ENCODE peak calls at places on chromosome 20, in seven cellular contexts. One of them, this sample, is unnamed.

GRCh38 chr20:24831232-24831631 is 117.8 kb upstream of the CST7 start:
- DNase-seq in adrenal gland: no peak
- DNase-seq in transverse colon: no peak
- DNase-seq in A549: no peak
- DNase-seq in HCT116: no peak
- DNase-seq in lower leg skin: no peak
- DNase-seq in NB4: no peak
- DNase-seq in this sample: no peak

GRCh38 chr20:17571967-17572638 is 2.2 kb downstream of the DSTN start:
- DNase-seq in adrenal gland: no peak
- DNase-seq in transverse colon: no peak
- DNase-seq in lower leg skin: no peak
- DNase-seq in HCT116: no peak
- DNase-seq in A549: no peak
- DNase-seq in NB4: no peak
- DNase-seq in this sample: peak

GRCh38 chr20:44738779-44739477 is 6.7 kb upstream of the KCNK15 start:
- DNase-seq in A549: peak
- DNase-seq in adrenal gland: peak
- DNase-seq in transverse colon: peak
- DNase-seq in lower leg skin: peak
- DNase-seq in HCT116: peak
- DNase-seq in NB4: peak
- DNase-seq in this sample: peak

GRCh38 chr20:43923917-43924316 is 9.3 kb downstream of the TOX2 start:
- DNase-seq in NB4: no peak
- DNase-seq in A549: no peak
- DNase-seq in HCT116: no peak
- DNase-seq in transverse colon: no peak
- DNase-seq in lower leg skin: no peak
- DNase-seq in adrenal gland: no peak
- DNase-seq in this sample: no peak

GRCh38 chr20:19764207-19764606 is 6.1 kb downstream of the RIN2 start:
- DNase-seq in adrenal gland: no peak
- DNase-seq in lower leg skin: no peak
- DNase-seq in NB4: peak
- DNase-seq in transverse colon: no peak
- DNase-seq in A549: no peak
- DNase-seq in HCT116: no peak
- DNase-seq in this sample: no peak

GRCh38 chr20:34452281-34452982 is 63.8 kb upstream of the DYNLRB1 start:
- DNase-seq in NB4: no peak
- DNase-seq in transverse colon: no peak
- DNase-seq in A549: no peak
- DNase-seq in HCT116: no peak
- DNase-seq in lower leg skin: no peak
- DNase-seq in adrenal gland: no peak
- DNase-seq in this sample: no peak

GRCh38 chr20:4470375-4470774 is 251.3 kb upstream of the PRND start:
- DNase-seq in adrenal gland: no peak
- DNase-seq in HCT116: no peak
- DNase-seq in lower leg skin: no peak
- DNase-seq in transverse colon: no peak
- DNase-seq in A549: no peak
- DNase-seq in NB4: no peak
- DNase-seq in this sample: no peak

GRCh38 chr20:9629821-9630220 is 115.4 kb downstream of the LAMP5 start:
- DNase-seq in NB4: no peak
- DNase-seq in transverse colon: no peak
- DNase-seq in adrenal gland: no peak
- DNase-seq in lower leg skin: no peak
- DNase-seq in A549: no peak
- DNase-seq in HCT116: no peak
- DNase-seq in this sample: no peak

GRCh38 chr20:35187584-35188190 is 15.8 kb downstream of the PROCR start:
- DNase-seq in transverse colon: no peak
- DNase-seq in HCT116: no peak
- DNase-seq in NB4: no peak
- DNase-seq in lower leg skin: no peak
- DNase-seq in adrenal gland: no peak
- DNase-seq in A549: no peak
- DNase-seq in this sample: no peak

GRCh38 chr20:48273843-48274242 is 488.6 kb upstream of the SULF2 start:
- DNase-seq in NB4: no peak
- DNase-seq in transverse colon: no peak
- DNase-seq in A549: no peak
- DNase-seq in adrenal gland: no peak
- DNase-seq in lower leg skin: no peak
- DNase-seq in HCT116: no peak
- DNase-seq in this sample: no peak

GRCh38 chr20:17580905-17581304 is 11.0 kb downstream of the DSTN start:
- DNase-seq in NB4: no peak
- DNase-seq in lower leg skin: no peak
- DNase-seq in HCT116: no peak
- DNase-seq in A549: no peak
- DNase-seq in adrenal gland: no peak
- DNase-seq in transverse colon: no peak
- DNase-seq in this sample: no peak

GRCh38 chr20:37345339-37346231 is at the start of gene SRC:
- DNase-seq in HCT116: no peak
- DNase-seq in lower leg skin: peak
- DNase-seq in A549: peak
- DNase-seq in transverse colon: peak
- DNase-seq in adrenal gland: peak
- DNase-seq in NB4: peak
- DNase-seq in this sample: peak
- TF ChIP-seq POLR2A in HCT116: peak
- TF ChIP-seq POLR2A in lower leg skin: no peak
- TF ChIP-seq POLR2A in A549: peak
- TF ChIP-seq POLR2A in transverse colon: peak
- TF ChIP-seq POLR2A in adrenal gland: peak
- TF ChIP-seq POLR2A in NB4: no peak
- TF ChIP-seq POLR2A in this sample: no peak

GRCh38 chr20:46123482-46124245 is 5.5 kb downstream of the CD40 start:
- DNase-seq in HCT116: no peak
- DNase-seq in A549: no peak
- DNase-seq in lower leg skin: no peak
- DNase-seq in transverse colon: no peak
- DNase-seq in adrenal gland: no peak
- DNase-seq in NB4: no peak
- DNase-seq in this sample: no peak
- TF ChIP-seq POLR2A in HCT116: no peak
- TF ChIP-seq POLR2A in A549: no peak
- TF ChIP-seq POLR2A in lower leg skin: no peak
- TF ChIP-seq POLR2A in transverse colon: no peak
- TF ChIP-seq POLR2A in adrenal gland: no peak
- TF ChIP-seq POLR2A in NB4: no peak
- TF ChIP-seq POLR2A in this sample: no peak

DNA sequence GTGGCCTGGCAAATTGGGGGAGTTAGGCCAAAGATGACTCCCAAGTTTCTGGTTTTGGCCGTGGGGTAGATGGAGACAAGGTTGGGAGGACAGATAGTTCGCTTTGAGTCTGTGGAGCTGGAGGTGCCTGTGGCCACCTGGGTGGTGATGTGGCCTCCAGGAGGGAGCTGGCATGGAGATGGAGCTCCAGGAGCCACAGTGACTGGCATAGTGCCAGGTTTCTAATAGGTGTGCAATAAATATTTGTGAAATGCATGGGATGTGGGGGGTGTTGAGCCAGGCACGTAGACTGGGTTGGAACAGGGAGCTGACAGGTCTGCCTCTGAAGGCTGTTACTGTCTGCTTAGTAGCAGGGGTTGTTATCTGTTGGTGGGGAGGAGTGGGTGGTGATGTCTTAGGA is 102.7 kb downstream of the PAX1 start:
- DNase-seq in adrenal gland: no peak
- DNase-seq in transverse colon: no peak
- DNase-seq in lower leg skin: no peak
- DNase-seq in A549: no peak
- DNase-seq in HCT116: no peak
- DNase-seq in NB4: no peak
- DNase-seq in this sample: no peak
- TF ChIP-seq POLR2A in adrenal gland: no peak
- TF ChIP-seq POLR2A in transverse colon: no peak
- TF ChIP-seq POLR2A in lower leg skin: no peak
- TF ChIP-seq POLR2A in A549: no peak
- TF ChIP-seq POLR2A in HCT116: no peak
- TF ChIP-seq POLR2A in NB4: no peak
- TF ChIP-seq POLR2A in this sample: no peak

GRCh38 chr20:59006864-59007757 is at the start of gene CTSZ:
- DNase-seq in transverse colon: peak
- DNase-seq in NB4: peak
- DNase-seq in lower leg skin: no peak
- DNase-seq in A549: peak
- DNase-seq in adrenal gland: peak
- DNase-seq in HCT116: no peak
- DNase-seq in this sample: peak
- TF ChIP-seq POLR2A in transverse colon: peak
- TF ChIP-seq POLR2A in NB4: peak
- TF ChIP-seq POLR2A in lower leg skin: no peak
- TF ChIP-seq POLR2A in A549: peak
- TF ChIP-seq POLR2A in adrenal gland: no peak
- TF ChIP-seq POLR2A in HCT116: peak
- TF ChIP-seq POLR2A in this sample: peak

DNA sequence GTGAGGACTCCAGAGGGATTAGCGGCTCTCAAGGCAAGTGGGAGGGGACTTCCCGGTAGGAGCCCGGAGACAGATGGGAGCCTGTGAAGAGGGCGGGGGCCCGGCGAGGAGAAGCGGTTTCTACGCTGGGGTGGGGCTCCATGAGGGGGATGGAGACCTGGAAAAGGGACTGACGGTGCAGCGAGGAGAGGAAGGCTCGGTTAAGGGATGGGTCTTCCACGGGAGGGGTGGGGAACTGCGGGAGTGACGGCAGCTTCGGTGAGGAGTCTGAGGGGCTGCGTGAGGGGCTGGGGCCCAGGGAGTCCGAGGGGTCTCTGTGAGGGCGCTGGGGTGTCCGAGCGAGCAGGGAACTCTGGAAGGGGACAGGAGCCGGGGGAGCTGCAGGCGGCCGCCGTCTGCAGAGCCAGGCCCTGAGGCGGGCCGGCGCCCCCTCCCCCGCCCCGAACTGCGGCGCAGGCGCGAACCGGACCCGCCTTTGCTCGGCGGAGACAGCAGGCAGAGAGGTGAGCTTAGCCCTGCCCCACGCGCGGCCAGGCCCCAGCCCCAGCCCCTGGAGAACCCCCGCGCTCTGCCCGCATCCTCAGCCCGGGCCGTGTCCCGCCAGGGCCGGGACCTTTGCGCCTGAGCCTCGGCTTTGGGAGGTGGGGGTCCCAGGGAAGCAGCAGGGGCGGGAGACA is at the start of gene NRSN2:
- DNase-seq in adrenal gland: peak
- DNase-seq in HCT116: no peak
- DNase-seq in A549: peak
- DNase-seq in transverse colon: peak
- DNase-seq in lower leg skin: peak
- DNase-seq in NB4: peak
- DNase-seq in this sample: peak
- TF ChIP-seq POLR2A in adrenal gland: peak
- TF ChIP-seq POLR2A in HCT116: no peak
- TF ChIP-seq POLR2A in A549: peak
- TF ChIP-seq POLR2A in transverse colon: no peak
- TF ChIP-seq POLR2A in lower leg skin: no peak
- TF ChIP-seq POLR2A in NB4: no peak
- TF ChIP-seq POLR2A in this sample: no peak

DNA sequence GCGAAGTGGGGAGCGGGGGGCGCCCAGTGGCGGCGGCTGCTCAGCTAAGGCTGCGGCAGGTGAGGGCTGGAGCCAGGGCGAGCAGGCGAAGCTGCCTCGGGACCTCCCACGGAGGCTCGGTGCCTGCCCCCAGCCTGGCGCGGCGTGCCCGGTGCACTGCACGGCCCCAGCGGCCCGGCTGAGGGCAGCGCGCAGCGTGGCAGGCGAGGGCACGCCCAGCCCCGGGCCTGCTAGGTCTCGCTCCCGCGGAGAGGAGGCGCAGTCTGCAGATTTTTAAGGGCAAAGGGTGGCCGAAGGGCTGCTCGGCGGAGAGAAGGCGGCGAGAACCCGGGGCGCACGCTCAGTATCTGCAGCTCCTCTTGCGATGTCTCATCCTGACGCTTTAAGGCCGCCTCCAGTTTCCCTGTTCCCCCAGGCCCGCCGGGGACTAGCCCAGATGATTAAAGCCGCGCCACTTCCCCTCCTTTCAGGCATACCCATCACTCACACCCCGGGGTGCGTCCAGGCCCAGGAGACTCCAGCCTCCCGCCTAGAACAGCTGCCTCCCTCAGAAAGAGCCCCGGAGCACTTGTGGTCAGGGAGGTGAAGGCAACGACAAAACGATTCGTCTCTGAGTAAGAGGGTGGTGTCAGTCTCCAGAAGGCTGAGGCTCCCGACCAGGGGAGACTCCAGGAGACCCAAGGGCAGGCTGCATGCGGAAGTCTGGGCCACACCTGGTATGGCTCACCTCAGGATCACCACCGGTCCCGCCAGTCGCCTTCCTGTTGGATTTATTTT is at the start of gene FERMT1:
- DNase-seq in transverse colon: peak
- DNase-seq in HCT116: peak
- DNase-seq in adrenal gland: peak
- DNase-seq in lower leg skin: no peak
- DNase-seq in NB4: peak
- DNase-seq in A549: peak
- DNase-seq in this sample: peak
- TF ChIP-seq POLR2A in transverse colon: peak
- TF ChIP-seq POLR2A in HCT116: peak
- TF ChIP-seq POLR2A in adrenal gland: no peak
- TF ChIP-seq POLR2A in lower leg skin: no peak
- TF ChIP-seq POLR2A in NB4: peak
- TF ChIP-seq POLR2A in A549: peak
- TF ChIP-seq POLR2A in this sample: no peak

DNA sequence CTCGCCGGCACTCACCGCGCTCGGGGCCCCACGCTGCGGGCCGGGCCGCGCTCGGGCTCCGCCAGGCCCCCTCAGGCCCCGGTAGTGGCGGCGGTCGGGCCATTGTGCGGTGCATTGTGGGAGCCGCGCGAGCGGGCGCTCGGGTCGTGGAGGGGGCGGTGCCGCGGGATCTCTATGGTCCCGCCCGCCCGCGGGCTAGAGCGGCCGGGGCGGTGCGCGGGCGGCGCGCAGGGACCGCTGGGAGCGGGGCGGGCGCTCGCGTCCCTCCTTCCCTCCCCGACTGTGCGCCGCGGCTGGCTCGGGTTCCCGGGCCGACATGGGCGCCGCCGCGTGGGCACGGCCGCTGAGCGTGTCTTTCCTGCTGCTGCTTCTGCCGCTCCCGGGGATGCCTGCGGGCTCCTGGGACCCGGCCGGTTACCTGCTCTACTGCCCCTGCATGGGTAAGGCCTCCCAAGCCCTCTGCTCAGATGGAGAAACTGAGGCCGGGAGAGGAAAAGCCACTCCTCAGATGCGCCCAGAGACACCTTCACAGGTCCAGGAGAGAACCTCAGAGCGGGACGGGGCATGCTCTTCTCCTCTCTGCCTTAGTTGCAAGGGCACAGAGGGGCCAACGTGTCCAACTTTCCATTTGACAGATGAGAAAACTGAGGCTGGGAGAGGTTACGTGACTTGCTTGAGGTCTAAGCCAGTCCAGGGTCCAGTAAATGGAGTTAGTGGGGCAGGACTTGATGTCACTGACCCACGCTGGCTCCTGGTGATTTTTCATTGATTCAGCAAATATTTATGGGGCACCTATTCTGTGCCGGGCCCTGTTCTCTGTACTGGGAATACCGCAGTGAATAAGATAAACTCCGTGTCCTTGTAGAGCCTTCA is at the start of the genes PLAGL2 and POFUT1:
- DNase-seq in HCT116: peak
- DNase-seq in transverse colon: peak
- DNase-seq in lower leg skin: peak
- DNase-seq in A549: peak
- DNase-seq in NB4: peak
- DNase-seq in adrenal gland: peak
- DNase-seq in this sample: peak
- TF ChIP-seq POLR2A in HCT116: no peak
- TF ChIP-seq POLR2A in transverse colon: peak
- TF ChIP-seq POLR2A in lower leg skin: no peak
- TF ChIP-seq POLR2A in A549: peak
- TF ChIP-seq POLR2A in NB4: peak
- TF ChIP-seq POLR2A in adrenal gland: peak
- TF ChIP-seq POLR2A in this sample: peak

This sample was measured in erythroblast.